ENCODE peak calls at places on chromosomes 3 and 15, in four cellular contexts. V is AG08396; C is tibial artery; X is activated CD4-positive, alpha-beta T cell treated with anti-CD3 and anti-CD28 coated beads, Interleukin-2, amount 50 U/mL, for 1 hour. Z is an unnamed sample.

GRCh38 chr15:88835646-88836045 is 32.4 kb downstream of the ACAN start:
- DNase-seq in V (peak; percentile 47), C (no peak), X (no peak), Z (peak; percentile 50)

GRCh38 chr3:59451041-59451763 is 401.4 kb upstream of the CFAP20DC start:
- DNase-seq in V (no peak), C (no peak), X (peak; percentile 33), Z (peak; percentile 90)

GRCh38 chr3:73602171-73602570 is 22.6 kb downstream of the PDZRN3 start:
- DNase-seq in V (peak; percentile 71), C (no peak), X (no peak), Z (peak; percentile 9)

GRCh38 chr15:36364377-36364776 is 215.0 kb upstream of the CDIN1 start:
- DNase-seq in V (no peak), C (no peak), X (no peak), Z (no peak)

GRCh38 chr3:38554127-38554827 is 58.1 kb downstream of the EXOG start:
- DNase-seq in V (no peak), C (no peak), X (no peak), Z (no peak)

GRCh38 chr3:138468886-138469285 is 34.5 kb downstream of the ESYT3 start:
- DNase-seq in V (no peak), C (no peak), X (no peak), Z (no peak)

GRCh38 chr3:56633602-56634371 is 49.3 kb downstream of the TASOR start:
- DNase-seq in V (no peak), C (no peak), X (no peak), Z (no peak)

GRCh38 chr3:136473716-136474326 is 223.7 kb downstream of the PCCB start:
- DNase-seq in V (peak; percentile 48), C (no peak), X (no peak), Z (no peak)

GRCh38 chr3:42701371-42702065 is 1.1 kb downstream of the HHATL start:
- DNase-seq in V (peak; percentile 82), C (peak; percentile 35), X (peak; percentile 57), Z (peak; percentile 41)

GRCh38 chr3:64329037-64329436 is 103.8 kb upstream of the PRICKLE2 start:
- DNase-seq in V (no peak), C (no peak), X (no peak), Z (peak; percentile 72)

GRCh38 chr3:185847506-185847905 is 22.7 kb upstream of the IGF2BP2 start:
- DNase-seq in V (no peak), C (no peak), X (no peak), Z (no peak)

GRCh38 chr15:65550681-65551098 is 20.4 kb downstream of the HACD3 start:
- DNase-seq in V (no peak), C (no peak), X (no peak), Z (no peak)

GRCh38 chr15:77907824-77908751 is 169.4 kb downstream of the TBC1D2B start:
- DNase-seq in V (no peak), C (peak; percentile 20), X (peak; percentile 43), Z (peak; percentile 65)

GRCh38 chr3:98099848-98100247 is 12.9 kb downstream of the OR5AC2 start:
- DNase-seq in V (no peak), C (no peak), X (no peak), Z (no peak)

GRCh38 chr3:16379838-16380237 is 114.8 kb downstream of the OXNAD1 start:
- DNase-seq in V (no peak), C (no peak), X (no peak), Z (no peak)